ENCODE peak calls at places on chromosomes 7 and 10, in seven cellular contexts. P is stimulated activated CD4-positive, alpha-beta T cell treated with anti-CD3 and anti-CD28 coated beads, Interleukin-15, amount 100 ng/mL, for 1 hour; X is DND-41; Q is non-pigmented ciliary epithelial cell; T is effector CD4-positive, alpha-beta T cell; K is GOT3; Y is SK-MEL-5. B is an unnamed sample.

GRCh38 chr7:27147211-27148030 is at the start of gene HOXA6:
- DNase-seq in Y (no peak), K (no peak), Q (no peak), T (no peak), P (no peak), X (no peak), B (no peak)

GRCh38 chr10:130301026-130301892 is 165.1 kb downstream of the GLRX3 start:
- DNase-seq in X (no peak), Q (no peak), Y (peak), T (peak), K (no peak), P (peak), B (peak)

GRCh38 chr7:76372984-76373833 is 14.4 kb upstream of the YWHAG start:
- DNase-seq in Y (no peak), Q (peak), P (no peak), X (no peak), K (no peak), T (no peak), B (no peak)

GRCh38 chr10:132447446-132448247 is 50.6 kb downstream of the PWWP2B start:
- DNase-seq in X (peak), T (peak), P (peak), K (no peak), Q (peak), Y (no peak), B (no peak)

GRCh38 chr7:111168182-111168581 is 77.3 kb downstream of the LRRN3 start:
- DNase-seq in Y (no peak), T (no peak), K (no peak), X (no peak), P (no peak), Q (no peak), B (no peak)

GRCh38 chr7:17680026-17680425 is 260.3 kb downstream of the SNX13 start:
- DNase-seq in K (peak), Y (peak), T (no peak), Q (peak), P (no peak), X (no peak), B (peak)

GRCh38 chr7:143229054-143229790 is 7.4 kb downstream of the TAS2R40 start:
- DNase-seq in Q (no peak), Y (peak), T (no peak), K (no peak), P (no peak), X (no peak), B (no peak)

GRCh38 chr10:8498881-8499280 is 444.4 kb downstream of the GATA3 start:
- DNase-seq in K (no peak), P (no peak), Q (no peak), X (no peak), T (no peak), Y (no peak), B (no peak)

GRCh38 chr10:100245484-100246220 is 16.3 kb upstream of the CHUK start:
- DNase-seq in T (no peak), Y (no peak), K (no peak), X (no peak), Q (peak), P (no peak), B (no peak)

GRCh38 chr10:102422586-102423129 is 2.0 kb downstream of the FBXL15 start:
- DNase-seq in T (no peak), Q (no peak), K (no peak), P (no peak), X (no peak), Y (peak), B (no peak)

GRCh38 chr10:61400524-61400923 is 52.7 kb downstream of the TMEM26 start:
- DNase-seq in K (no peak), Q (no peak), T (no peak), Y (no peak), P (no peak), X (no peak), B (no peak)

GRCh38 chr10:125316436-125316835 is 156.1 kb upstream of the CTBP2 start:
- DNase-seq in K (no peak), P (no peak), T (no peak), Q (no peak), X (no peak), Y (no peak), B (no peak)

GRCh38 chr7:471866-472639 is 47.6 kb downstream of the PDGFA start:
- DNase-seq in T (no peak), K (peak), X (no peak), P (no peak), Q (peak), Y (no peak), B (no peak)

GRCh38 chr7:113810108-113810748 is 108.6 kb downstream of the PPP1R3A start:
- DNase-seq in Y (no peak), Q (no peak), K (no peak), P (no peak), X (no peak), T (no peak), B (no peak)

GRCh38 chr10:125774144-125774543 is 1.5 kb downstream of the MMP21 start:
- DNase-seq in X (no peak), Q (no peak), P (no peak), Y (no peak), T (no peak), K (no peak), B (no peak)

GRCh38 chr10:31977440-31978157 is 49.0 kb upstream of the ARHGAP12 start:
- DNase-seq in T (no peak), Y (peak), P (no peak), K (no peak), Q (peak), X (no peak), B (peak)

GRCh38 chr10:71379118-71379781 is 17.5 kb upstream of the CDH23 start:
- DNase-seq in Q (no peak), Y (peak), T (no peak), X (no peak), P (no peak), K (no peak), B (no peak)

GRCh38 chr7:38424750-38425463 is 151.5 kb upstream of the TARP start:
- DNase-seq in Y (peak), K (no peak), X (no peak), P (no peak), Q (no peak), T (no peak), B (no peak)

GRCh38 chr10:129872001-129872400 is 92.1 kb downstream of the EBF3 start:
- DNase-seq in P (no peak), Y (no peak), X (no peak), Q (no peak), T (no peak), K (no peak), B (no peak)

GRCh38 chr7:65233409-65234034 is 140.1 kb upstream of the ZNF92 start:
- DNase-seq in Q (no peak), Y (no peak), K (no peak), X (peak), P (no peak), T (no peak), B (no peak)

GRCh38 chr10:8006274-8006999 is 48.1 kb upstream of the GATA3 start:
- DNase-seq in T (no peak), K (no peak), X (no peak), Q (no peak), Y (no peak), P (no peak), B (no peak)

GRCh38 chr7:13240349-13240748 is 552.9 kb downstream of the ARL4A start:
- DNase-seq in P (no peak), Q (peak), X (no peak), Y (peak), T (no peak), K (no peak), B (no peak)

GRCh38 chr10:84600947-84601346 is 272.6 kb downstream of the CCSER2 start:
- DNase-seq in Y (no peak), P (no peak), Q (no peak), X (no peak), T (no peak), K (no peak), B (no peak)

GRCh38 chr10:77636967-77637473 is 588 bp downstream of the KCNMA1 start:
- DNase-seq in P (no peak), X (no peak), Y (no peak), Q (no peak), T (no peak), K (no peak), B (no peak)

GRCh38 chr10:118804262-118804773 is 49.5 kb upstream of the CACUL1 start:
- DNase-seq in X (no peak), Y (no peak), Q (no peak), P (no peak), T (no peak), K (no peak), B (no peak)

GRCh38 chr10:34474555-34474954 is 340.5 kb downstream of the PARD3 start:
- DNase-seq in K (no peak), Q (no peak), Y (no peak), T (no peak), X (no peak), P (no peak), B (no peak)

GRCh38 chr7:39733881-39734571 is 110.7 kb downstream of the RALA start:
- DNase-seq in Y (no peak), P (no peak), T (peak), K (no peak), Q (peak), X (no peak), B (no peak)

GRCh38 chr7:130084037-130084875 is 13.9 kb downstream of the KLHDC10 start:
- DNase-seq in Q (no peak), Y (peak), K (no peak), X (no peak), P (no peak), T (no peak), B (no peak)

GRCh38 chr7:44097064-44097932 is 6.8 kb upstream of the AEBP1 start:
- DNase-seq in P (no peak), Y (no peak), K (no peak), T (no peak), Q (no peak), X (peak), B (no peak)

GRCh38 chr10:100999742-101000601 is at the start of gene LZTS2:
- DNase-seq in X (no peak), P (no peak), Y (no peak), T (no peak), Q (no peak), K (no peak), B (no peak)

GRCh38 chr7:47988496-47989386 is 9.3 kb upstream of the HUS1 start:
- DNase-seq in P (no peak), X (no peak), T (no peak), Q (no peak), K (no peak), Y (peak), B (no peak)

GRCh38 chr10:94299417-94299816 is 63.3 kb downstream of the NOC3L start:
- DNase-seq in K (no peak), T (no peak), Q (no peak), Y (no peak), P (no peak), X (peak), B (no peak)

GRCh38 chr7:106365252-106366005 is 80.6 kb upstream of the NAMPT start:
- DNase-seq in T (no peak), X (no peak), P (no peak), Y (no peak), K (no peak), Q (no peak), B (no peak)

GRCh38 chr10:44249490-44249889 is 135.4 kb downstream of the CXCL12 start:
- DNase-seq in X (no peak), T (no peak), Q (no peak), P (no peak), K (no peak), Y (no peak), B (no peak)

GRCh38 chr7:12770227-12770975 is 83.0 kb downstream of the ARL4A start:
- DNase-seq in K (no peak), Q (no peak), T (no peak), Y (no peak), P (no peak), X (no peak), B (peak)

GRCh38 chr10:48389272-48389671 is 82.8 kb downstream of the MAPK8 start:
- DNase-seq in K (no peak), X (no peak), T (no peak), P (no peak), Y (no peak), Q (no peak), B (no peak)

GRCh38 chr7:99406557-99406956 is 1.8 kb downstream of the PDAP1 start:
- DNase-seq in T (no peak), Q (no peak), K (no peak), Y (no peak), P (no peak), X (peak), B (no peak)

GRCh38 chr7:157436763-157437480 is 100.1 kb downstream of the DNAJB6 start:
- DNase-seq in X (no peak), T (no peak), P (no peak), K (no peak), Q (no peak), Y (no peak), B (no peak)

GRCh38 chr7:158384746-158385145 is 202.9 kb downstream of the PTPRN2 start:
- DNase-seq in T (no peak), Y (no peak), P (no peak), K (no peak), Q (no peak), X (no peak), B (no peak)